ENCODE peak calls at places on chromosomes 5 and 9, in seven cellular contexts. One of them, this sample, is unnamed. For H3K27me3, the result is how much of the 10 kb centered on the place peaks cover.

GRCh38 chr5:6222899-6223298 is 155.4 kb downstream of the MED10 start:
- DNase-seq in CD8-positive, alpha-beta T cell: no peak
- DNase-seq in upper lobe of right lung: no peak
- DNase-seq in gastrocnemius medialis: no peak
- DNase-seq in neural progenitor cell: no peak
- DNase-seq in IMR-90: no peak
- DNase-seq in GM23338: no peak
- DNase-seq in this sample: no peak

GRCh38 chr9:76321185-76321828 is 72.9 kb downstream of the RFK start:
- DNase-seq in CD8-positive, alpha-beta T cell: no peak
- DNase-seq in upper lobe of right lung: no peak
- DNase-seq in gastrocnemius medialis: no peak
- DNase-seq in neural progenitor cell: no peak
- DNase-seq in IMR-90: peak
- DNase-seq in GM23338: no peak
- DNase-seq in this sample: no peak

GRCh38 chr9:755454-756381 is 85.8 kb upstream of the DMRT1 start:
- DNase-seq in CD8-positive, alpha-beta T cell: no peak
- DNase-seq in upper lobe of right lung: no peak
- DNase-seq in gastrocnemius medialis: no peak
- DNase-seq in neural progenitor cell: no peak
- DNase-seq in IMR-90: peak
- DNase-seq in GM23338: no peak
- DNase-seq in this sample: no peak

GRCh38 chr9:35627575-35627974 is 9.4 kb upstream of the CD72 start:
- DNase-seq in CD8-positive, alpha-beta T cell: no peak
- DNase-seq in upper lobe of right lung: no peak
- DNase-seq in gastrocnemius medialis: no peak
- DNase-seq in neural progenitor cell: no peak
- DNase-seq in IMR-90: no peak
- DNase-seq in GM23338: no peak
- DNase-seq in this sample: no peak

GRCh38 chr5:87845734-87846133 is 422.9 kb downstream of the TMEM161B start:
- DNase-seq in CD8-positive, alpha-beta T cell: no peak
- DNase-seq in upper lobe of right lung: no peak
- DNase-seq in gastrocnemius medialis: no peak
- DNase-seq in neural progenitor cell: peak
- DNase-seq in IMR-90: no peak
- DNase-seq in GM23338: no peak
- DNase-seq in this sample: no peak

GRCh38 chr9:77022783-77023440 is 3.5 kb downstream of the FOXB2 start:
- DNase-seq in CD8-positive, alpha-beta T cell: no peak
- DNase-seq in upper lobe of right lung: no peak
- DNase-seq in gastrocnemius medialis: no peak
- DNase-seq in neural progenitor cell: peak
- DNase-seq in IMR-90: no peak
- DNase-seq in GM23338: peak
- DNase-seq in this sample: no peak

GRCh38 chr5:69083412-69083811 is 10.4 kb upstream of the SLC30A5 start:
- DNase-seq in CD8-positive, alpha-beta T cell: no peak
- DNase-seq in upper lobe of right lung: no peak
- DNase-seq in gastrocnemius medialis: no peak
- DNase-seq in neural progenitor cell: peak
- DNase-seq in IMR-90: no peak
- DNase-seq in GM23338: peak
- DNase-seq in this sample: no peak

GRCh38 chr5:27598576-27598975 is 560.2 kb upstream of the CDH9 start:
- DNase-seq in CD8-positive, alpha-beta T cell: no peak
- DNase-seq in upper lobe of right lung: no peak
- DNase-seq in gastrocnemius medialis: no peak
- DNase-seq in neural progenitor cell: no peak
- DNase-seq in IMR-90: no peak
- DNase-seq in GM23338: peak
- DNase-seq in this sample: no peak

GRCh38 chr9:96140401-96141180 is 161.4 kb downstream of the HSD17B3 start:
- DNase-seq in CD8-positive, alpha-beta T cell: no peak
- DNase-seq in upper lobe of right lung: no peak
- DNase-seq in gastrocnemius medialis: no peak
- DNase-seq in neural progenitor cell: peak
- DNase-seq in IMR-90: no peak
- DNase-seq in GM23338: peak
- DNase-seq in this sample: no peak

GRCh38 chr5:179699640-179700298 is 1.0 kb downstream of the CANX start:
- DNase-seq in CD8-positive, alpha-beta T cell: no peak
- DNase-seq in upper lobe of right lung: peak
- DNase-seq in gastrocnemius medialis: no peak
- DNase-seq in neural progenitor cell: peak
- DNase-seq in IMR-90: peak
- DNase-seq in GM23338: peak
- DNase-seq in this sample: no peak

GRCh38 chr9:34400686-34401602 is 24.2 kb upstream of the MYORG start:
- DNase-seq in CD8-positive, alpha-beta T cell: no peak
- DNase-seq in upper lobe of right lung: no peak
- DNase-seq in gastrocnemius medialis: no peak
- DNase-seq in neural progenitor cell: no peak
- DNase-seq in IMR-90: no peak
- DNase-seq in GM23338: peak
- DNase-seq in this sample: no peak

GRCh38 chr5:115333164-115333563 is 36.7 kb upstream of the CCDC112 start:
- DNase-seq in CD8-positive, alpha-beta T cell: no peak
- DNase-seq in upper lobe of right lung: no peak
- DNase-seq in gastrocnemius medialis: no peak
- DNase-seq in neural progenitor cell: peak
- DNase-seq in IMR-90: peak
- DNase-seq in GM23338: no peak
- DNase-seq in this sample: no peak

GRCh38 chr5:127260686-127261085 is 29.9 kb upstream of the MEGF10 start:
- DNase-seq in CD8-positive, alpha-beta T cell: no peak
- DNase-seq in upper lobe of right lung: no peak
- DNase-seq in gastrocnemius medialis: no peak
- DNase-seq in neural progenitor cell: no peak
- DNase-seq in IMR-90: no peak
- DNase-seq in GM23338: no peak
- DNase-seq in this sample: no peak

GRCh38 chr9:80369641-80370040 is 797.9 kb downstream of the TLE4 start:
- DNase-seq in CD8-positive, alpha-beta T cell: no peak
- DNase-seq in upper lobe of right lung: no peak
- DNase-seq in gastrocnemius medialis: no peak
- DNase-seq in neural progenitor cell: no peak
- DNase-seq in IMR-90: no peak
- DNase-seq in GM23338: no peak
- DNase-seq in this sample: no peak

GRCh38 chr5:52943285-52943684 is 45.9 kb upstream of the ITGA2 start:
- DNase-seq in CD8-positive, alpha-beta T cell: no peak
- DNase-seq in upper lobe of right lung: no peak
- DNase-seq in gastrocnemius medialis: no peak
- DNase-seq in neural progenitor cell: no peak
- DNase-seq in IMR-90: no peak
- DNase-seq in GM23338: no peak
- DNase-seq in this sample: no peak

GRCh38 chr5:180455872-180456271 is 38.3 kb upstream of the CNOT6 start:
- DNase-seq in CD8-positive, alpha-beta T cell: no peak
- DNase-seq in upper lobe of right lung: no peak
- DNase-seq in gastrocnemius medialis: no peak
- DNase-seq in neural progenitor cell: no peak
- DNase-seq in IMR-90: no peak
- DNase-seq in GM23338: no peak
- DNase-seq in this sample: no peak

GRCh38 chr5:73419414-73420390 is 28.9 kb downstream of the FOXD1 start:
- DNase-seq in CD8-positive, alpha-beta T cell: no peak
- DNase-seq in upper lobe of right lung: no peak
- DNase-seq in gastrocnemius medialis: no peak
- DNase-seq in neural progenitor cell: peak
- DNase-seq in IMR-90: peak
- DNase-seq in GM23338: peak
- DNase-seq in this sample: peak

GRCh38 chr5:73118331-73119011 is 1.9 kb upstream of the TMEM171 start:
- DNase-seq in CD8-positive, alpha-beta T cell: no peak
- DNase-seq in upper lobe of right lung: no peak
- DNase-seq in gastrocnemius medialis: no peak
- DNase-seq in neural progenitor cell: no peak
- DNase-seq in IMR-90: no peak
- DNase-seq in GM23338: no peak
- DNase-seq in this sample: no peak

GRCh38 chr5:37641933-37642332 is 197.9 kb downstream of the GDNF start:
- DNase-seq in CD8-positive, alpha-beta T cell: no peak
- DNase-seq in upper lobe of right lung: no peak
- DNase-seq in gastrocnemius medialis: no peak
- DNase-seq in neural progenitor cell: no peak
- DNase-seq in IMR-90: no peak
- DNase-seq in GM23338: no peak
- DNase-seq in this sample: no peak

GRCh38 chr9:83477120-83477519 is 61.1 kb downstream of the FRMD3 start:
- DNase-seq in CD8-positive, alpha-beta T cell: no peak
- DNase-seq in upper lobe of right lung: no peak
- DNase-seq in gastrocnemius medialis: no peak
- DNase-seq in neural progenitor cell: no peak
- DNase-seq in IMR-90: no peak
- DNase-seq in GM23338: no peak
- DNase-seq in this sample: no peak

GRCh38 chr9:137030528-137030927 is 1.4 kb downstream of the FUT7 start:
- DNase-seq in CD8-positive, alpha-beta T cell: peak
- DNase-seq in upper lobe of right lung: peak
- DNase-seq in gastrocnemius medialis: no peak
- DNase-seq in neural progenitor cell: no peak
- DNase-seq in IMR-90: no peak
- DNase-seq in GM23338: no peak
- DNase-seq in this sample: no peak

GRCh38 chr5:146675700-146676099 is 159.7 kb upstream of the GPR151 start:
- DNase-seq in CD8-positive, alpha-beta T cell: no peak
- DNase-seq in upper lobe of right lung: no peak
- DNase-seq in gastrocnemius medialis: no peak
- DNase-seq in neural progenitor cell: no peak
- DNase-seq in IMR-90: no peak
- DNase-seq in GM23338: no peak
- DNase-seq in this sample: no peak

GRCh38 chr9:116661037-116661954 is 25.8 kb upstream of the TRIM32 start:
- DNase-seq in CD8-positive, alpha-beta T cell: no peak
- DNase-seq in upper lobe of right lung: no peak
- DNase-seq in gastrocnemius medialis: no peak
- DNase-seq in neural progenitor cell: peak
- DNase-seq in IMR-90: peak
- DNase-seq in GM23338: peak
- DNase-seq in this sample: no peak

GRCh38 chr5:109688999-109689739 is 558 bp upstream of the MAN2A1 start:
- DNase-seq in CD8-positive, alpha-beta T cell: peak
- DNase-seq in upper lobe of right lung: peak
- DNase-seq in gastrocnemius medialis: peak
- DNase-seq in neural progenitor cell: peak
- DNase-seq in IMR-90: peak
- DNase-seq in GM23338: peak
- DNase-seq in this sample: peak
- TF ChIP-seq CTCF in CD8-positive, alpha-beta T cell: no peak
- TF ChIP-seq CTCF in upper lobe of right lung: peak
- TF ChIP-seq CTCF in gastrocnemius medialis: no peak
- TF ChIP-seq CTCF in neural progenitor cell: no peak
- TF ChIP-seq CTCF in IMR-90: peak
- TF ChIP-seq CTCF in GM23338: peak
- TF ChIP-seq CTCF in this sample: no peak

DNA sequence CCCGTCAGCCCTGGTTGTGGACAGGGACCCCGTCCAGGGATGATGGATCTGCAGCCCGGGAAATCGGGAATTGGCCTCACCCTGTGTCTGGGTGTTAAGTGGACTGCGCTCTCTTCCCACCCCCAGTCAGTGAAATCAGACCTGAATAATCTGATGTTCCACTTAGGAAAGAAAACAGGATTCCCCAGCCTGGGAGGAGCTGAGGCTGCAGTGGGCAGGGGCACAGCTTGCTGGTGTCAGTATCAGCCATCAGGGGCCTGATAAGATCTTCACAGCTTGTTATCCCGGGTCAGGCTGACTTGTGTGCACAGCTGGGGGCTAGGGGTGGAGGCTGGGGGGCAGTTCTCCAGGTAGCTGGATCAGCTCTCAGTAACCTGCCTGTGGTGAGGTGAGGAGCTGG is 29.1 kb downstream of the LMX1B start:
- DNase-seq in CD8-positive, alpha-beta T cell: no peak
- DNase-seq in upper lobe of right lung: no peak
- DNase-seq in gastrocnemius medialis: no peak
- DNase-seq in neural progenitor cell: no peak
- DNase-seq in IMR-90: no peak
- DNase-seq in GM23338: no peak
- DNase-seq in this sample: no peak
- H3K27me3 ChIP-seq in CD8-positive, alpha-beta T cell: under half
- H3K27me3 ChIP-seq in upper lobe of right lung: half or more
- H3K27me3 ChIP-seq in gastrocnemius medialis: under half
- H3K27me3 ChIP-seq in neural progenitor cell: half or more
- H3K27me3 ChIP-seq in IMR-90: half or more
- H3K27me3 ChIP-seq in GM23338: under half
- H3K27me3 ChIP-seq in this sample: under half

DNA sequence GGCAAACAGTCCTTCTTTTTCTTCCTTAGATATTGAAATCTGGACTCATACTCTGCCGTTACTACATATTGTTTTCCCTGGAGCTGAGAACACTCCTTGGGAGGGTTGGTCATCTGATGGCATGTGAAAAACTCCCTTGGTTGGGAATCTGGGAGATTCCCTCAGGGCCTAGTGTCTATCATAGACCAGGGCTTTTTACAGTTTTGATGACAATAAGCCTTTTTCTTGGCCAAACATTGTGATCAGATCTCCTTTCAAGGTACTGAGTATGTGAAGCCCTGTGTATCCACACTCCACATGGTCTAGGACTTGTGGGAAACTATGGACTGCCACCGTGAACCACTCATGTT is 32.9 kb downstream of the TMEM252 start:
- DNase-seq in CD8-positive, alpha-beta T cell: no peak
- DNase-seq in upper lobe of right lung: no peak
- DNase-seq in gastrocnemius medialis: no peak
- DNase-seq in neural progenitor cell: no peak
- DNase-seq in IMR-90: no peak
- DNase-seq in GM23338: no peak
- DNase-seq in this sample: no peak
- TF ChIP-seq CTCF in CD8-positive, alpha-beta T cell: no peak
- TF ChIP-seq CTCF in upper lobe of right lung: no peak
- TF ChIP-seq CTCF in gastrocnemius medialis: no peak
- TF ChIP-seq CTCF in neural progenitor cell: no peak
- TF ChIP-seq CTCF in IMR-90: no peak
- TF ChIP-seq CTCF in GM23338: no peak
- TF ChIP-seq CTCF in this sample: no peak

GRCh38 chr5:3605298-3606010 is 9.8 kb downstream of the IRX1 start:
- DNase-seq in CD8-positive, alpha-beta T cell: no peak
- DNase-seq in upper lobe of right lung: peak
- DNase-seq in gastrocnemius medialis: no peak
- DNase-seq in neural progenitor cell: no peak
- DNase-seq in IMR-90: no peak
- DNase-seq in GM23338: no peak
- DNase-seq in this sample: no peak

GRCh38 chr5:3606121-3606831 is 10.6 kb downstream of the IRX1 start:
- DNase-seq in CD8-positive, alpha-beta T cell: no peak
- DNase-seq in upper lobe of right lung: peak
- DNase-seq in gastrocnemius medialis: no peak
- DNase-seq in neural progenitor cell: peak
- DNase-seq in IMR-90: no peak
- DNase-seq in GM23338: peak
- DNase-seq in this sample: no peak

GRCh38 chr5:3607541-3608147 is 12.0 kb downstream of the IRX1 start:
- DNase-seq in CD8-positive, alpha-beta T cell: no peak
- DNase-seq in upper lobe of right lung: peak
- DNase-seq in gastrocnemius medialis: no peak
- DNase-seq in neural progenitor cell: no peak
- DNase-seq in IMR-90: no peak
- DNase-seq in GM23338: no peak
- DNase-seq in this sample: no peak

GRCh38 chr5:3612561-3613175 is 17.0 kb downstream of the IRX1 start:
- DNase-seq in CD8-positive, alpha-beta T cell: no peak
- DNase-seq in upper lobe of right lung: no peak
- DNase-seq in gastrocnemius medialis: no peak
- DNase-seq in neural progenitor cell: no peak
- DNase-seq in IMR-90: no peak
- DNase-seq in GM23338: no peak
- DNase-seq in this sample: no peak

GRCh38 chr5:3609120-3609681 is 13.6 kb downstream of the IRX1 start:
- DNase-seq in CD8-positive, alpha-beta T cell: no peak
- DNase-seq in upper lobe of right lung: peak
- DNase-seq in gastrocnemius medialis: no peak
- DNase-seq in neural progenitor cell: no peak
- DNase-seq in IMR-90: no peak
- DNase-seq in GM23338: no peak
- DNase-seq in this sample: no peak
- H3K27me3 ChIP-seq in CD8-positive, alpha-beta T cell: under half
- H3K27me3 ChIP-seq in upper lobe of right lung: under half
- H3K27me3 ChIP-seq in gastrocnemius medialis: under half
- H3K27me3 ChIP-seq in neural progenitor cell: under half
- H3K27me3 ChIP-seq in IMR-90: under half
- H3K27me3 ChIP-seq in GM23338: under half
- H3K27me3 ChIP-seq in this sample: under half

This sample was measured in tibial artery.